ENCODE peak calls at places on chromosomes 7 and 10, in five cellular contexts. One of them, this sample, is unnamed.

GRCh38 chr10:72086466-72087391 is 1.6 kb downstream of the SPOCK2 start:
- DNase-seq in tibial nerve: no peak
- DNase-seq in CD8-positive, alpha-beta T cell: peak; percentile 86
- DNase-seq in suprapubic skin: no peak
- DNase-seq in GM23248: peak; percentile 13
- DNase-seq in this sample: no peak

GRCh38 chr10:97333601-97334369 is 744 bp downstream of the FRAT2 start:
- DNase-seq in tibial nerve: no peak
- DNase-seq in GM23248: peak; percentile 79
- DNase-seq in suprapubic skin: peak; percentile 80
- DNase-seq in CD8-positive, alpha-beta T cell: peak; percentile 21
- DNase-seq in this sample: no peak

GRCh38 chr10:17671307-17671706 is 27.4 kb downstream of the STAM start:
- DNase-seq in tibial nerve: no peak
- DNase-seq in GM23248: no peak
- DNase-seq in suprapubic skin: no peak
- DNase-seq in CD8-positive, alpha-beta T cell: no peak
- DNase-seq in this sample: no peak

GRCh38 chr10:133388973-133389818 is 4.8 kb upstream of the MTG1 start:
- DNase-seq in GM23248: no peak
- DNase-seq in suprapubic skin: peak; percentile 53
- DNase-seq in CD8-positive, alpha-beta T cell: peak; percentile 26
- DNase-seq in tibial nerve: no peak
- DNase-seq in this sample: no peak

GRCh38 chr10:106929291-106929925 is 235.1 kb downstream of the SORCS1 start:
- DNase-seq in CD8-positive, alpha-beta T cell: no peak
- DNase-seq in tibial nerve: no peak
- DNase-seq in suprapubic skin: no peak
- DNase-seq in GM23248: no peak
- DNase-seq in this sample: no peak

GRCh38 chr7:90758933-90759562 is 162.9 kb downstream of the CDK14 start:
- DNase-seq in tibial nerve: no peak
- DNase-seq in CD8-positive, alpha-beta T cell: no peak
- DNase-seq in GM23248: no peak
- DNase-seq in suprapubic skin: no peak
- DNase-seq in this sample: no peak

GRCh38 chr7:118041336-118041878 is 142.6 kb upstream of the LSM8 start:
- DNase-seq in GM23248: no peak
- DNase-seq in suprapubic skin: no peak
- DNase-seq in CD8-positive, alpha-beta T cell: no peak
- DNase-seq in tibial nerve: no peak
- DNase-seq in this sample: no peak

GRCh38 chr10:117884088-117884487 is 162.7 kb downstream of the RAB11FIP2 start:
- DNase-seq in GM23248: no peak
- DNase-seq in tibial nerve: no peak
- DNase-seq in CD8-positive, alpha-beta T cell: no peak
- DNase-seq in suprapubic skin: no peak
- DNase-seq in this sample: no peak

GRCh38 chr10:115921795-115922194 is 351.2 kb downstream of the GFRA1 start:
- DNase-seq in CD8-positive, alpha-beta T cell: no peak
- DNase-seq in GM23248: peak; percentile 96
- DNase-seq in tibial nerve: no peak
- DNase-seq in suprapubic skin: no peak
- DNase-seq in this sample: no peak

GRCh38 chr7:63038987-63039386 is 959.7 kb upstream of the ZNF722 start:
- DNase-seq in suprapubic skin: no peak
- DNase-seq in tibial nerve: no peak
- DNase-seq in GM23248: no peak
- DNase-seq in CD8-positive, alpha-beta T cell: no peak
- DNase-seq in this sample: no peak

GRCh38 chr7:63039882-63040281 is 958.8 kb upstream of the ZNF722 start:
- DNase-seq in GM23248: no peak
- DNase-seq in suprapubic skin: no peak
- DNase-seq in CD8-positive, alpha-beta T cell: no peak
- DNase-seq in tibial nerve: no peak
- DNase-seq in this sample: no peak

GRCh38 chr7:63041786-63042185 is 956.9 kb upstream of the ZNF722 start:
- DNase-seq in GM23248: no peak
- DNase-seq in suprapubic skin: no peak
- DNase-seq in CD8-positive, alpha-beta T cell: no peak
- DNase-seq in tibial nerve: no peak
- DNase-seq in this sample: no peak

GRCh38 chr7:63040966-63041610 is 957.6 kb upstream of the ZNF722 start:
- DNase-seq in CD8-positive, alpha-beta T cell: no peak
- DNase-seq in tibial nerve: no peak
- DNase-seq in GM23248: no peak
- DNase-seq in suprapubic skin: no peak
- DNase-seq in this sample: no peak

DNA sequence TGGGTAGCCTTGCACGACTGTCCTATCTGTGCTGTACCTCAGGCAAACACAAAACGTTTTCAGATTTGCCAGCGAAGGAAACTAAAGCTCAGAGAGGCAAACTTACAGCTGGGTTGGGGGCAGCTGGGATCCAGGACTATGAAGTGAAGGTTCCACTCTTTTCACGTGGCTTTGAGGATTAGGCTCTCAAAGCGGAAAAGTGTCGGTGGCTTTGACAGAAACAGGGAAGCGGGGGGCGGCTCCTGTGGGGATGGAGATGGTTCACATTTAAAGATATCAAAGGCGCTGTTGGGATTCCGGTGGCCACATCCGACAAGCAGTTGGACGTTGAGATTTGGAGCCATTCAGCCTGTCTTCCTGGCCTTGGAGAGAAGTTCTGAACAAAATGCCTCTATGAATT is 958.3 kb upstream of the ZNF722 start:
- DNase-seq in CD8-positive, alpha-beta T cell: no peak
- DNase-seq in suprapubic skin: no peak
- DNase-seq in GM23248: no peak
- DNase-seq in tibial nerve: no peak
- DNase-seq in this sample: no peak
- H3K9me3 ChIP-seq in CD8-positive, alpha-beta T cell: no peaks in the 10 kb centered on the region
- H3K9me3 ChIP-seq in suprapubic skin: peaks cover 40% of the 10 kb centered on the region
- H3K9me3 ChIP-seq in GM23248: no peaks in the 10 kb centered on the region
- H3K9me3 ChIP-seq in tibial nerve: no peaks in the 10 kb centered on the region
- H3K9me3 ChIP-seq in this sample: no peaks in the 10 kb centered on the region

DNA sequence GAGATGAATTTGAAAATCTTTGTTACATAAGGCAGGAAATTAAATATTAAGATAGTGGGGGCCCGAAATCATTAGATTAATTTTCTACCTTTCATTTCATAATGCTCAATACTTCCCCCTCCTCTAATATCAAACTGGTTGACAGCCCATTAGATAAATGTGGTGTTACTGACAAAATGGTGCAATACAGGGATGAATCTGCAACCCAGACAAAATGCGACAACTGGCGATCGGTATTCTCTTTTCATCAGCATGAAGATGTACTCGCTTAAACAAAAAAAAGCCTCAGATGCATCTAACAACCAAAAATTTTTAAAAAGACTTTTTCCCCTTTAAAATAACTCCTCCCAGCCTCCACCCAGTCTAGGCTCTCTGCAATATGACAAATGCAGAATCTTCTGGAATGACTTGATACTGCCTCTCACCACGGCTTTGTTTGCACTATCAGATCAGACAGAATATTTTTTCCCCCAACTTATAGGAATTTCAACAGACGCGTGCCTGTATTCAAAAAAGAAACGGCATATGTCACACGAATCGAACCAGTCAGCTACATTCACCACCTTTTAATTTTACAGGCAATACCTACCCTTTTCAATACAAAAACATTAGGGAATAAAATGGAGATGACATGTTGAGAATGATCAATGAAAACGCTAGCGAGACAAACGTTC is 1.3 kb downstream of the YWHAG start:
- DNase-seq in GM23248: peak; percentile 50
- DNase-seq in tibial nerve: no peak
- DNase-seq in suprapubic skin: no peak
- DNase-seq in CD8-positive, alpha-beta T cell: no peak
- DNase-seq in this sample: no peak
- H3K36me3 ChIP-seq in GM23248: peaks cover 29% of the 10 kb centered on the region
- H3K36me3 ChIP-seq in tibial nerve: no peaks in the 10 kb centered on the region
- H3K36me3 ChIP-seq in suprapubic skin: no peaks in the 10 kb centered on the region
- H3K36me3 ChIP-seq in CD8-positive, alpha-beta T cell: peaks cover 3% of the 10 kb centered on the region
- H3K36me3 ChIP-seq in this sample: peaks cover 54% of the 10 kb centered on the region

DNA sequence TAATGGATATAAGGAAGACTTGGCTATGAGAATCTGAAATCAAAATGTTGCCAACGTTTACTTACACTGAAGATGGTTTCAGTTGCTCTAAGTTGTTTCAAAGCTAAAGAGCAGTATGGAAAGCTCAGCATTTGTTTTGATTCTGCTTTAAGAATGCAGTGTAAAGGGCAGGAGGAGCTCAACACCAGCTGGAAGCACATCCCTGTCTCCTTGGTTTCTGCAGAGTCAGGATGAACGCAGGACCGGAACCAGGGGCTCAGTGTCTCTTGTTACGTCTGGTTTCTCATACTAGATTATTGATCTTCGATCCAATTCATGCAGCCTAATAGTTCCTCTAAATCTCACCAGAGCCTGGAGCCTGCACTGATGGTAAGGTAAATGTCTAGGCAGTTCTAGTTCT is 24.1 kb downstream of the ZRANB1 start:
- DNase-seq in tibial nerve: no peak
- DNase-seq in CD8-positive, alpha-beta T cell: no peak
- DNase-seq in GM23248: no peak
- DNase-seq in suprapubic skin: no peak
- DNase-seq in this sample: no peak
- H3K4me3 ChIP-seq in tibial nerve: no peak overlapping the region
- H3K4me3 ChIP-seq in CD8-positive, alpha-beta T cell: no peak overlapping the region
- H3K4me3 ChIP-seq in GM23248: no peak overlapping the region
- H3K4me3 ChIP-seq in suprapubic skin: no peak overlapping the region
- H3K4me3 ChIP-seq in this sample: no peak overlapping the region

GRCh38 chr7:113140956-113141355 is 22.6 kb upstream of the SMIM30 start:
- DNase-seq in tibial nerve: no peak
- DNase-seq in CD8-positive, alpha-beta T cell: no peak
- DNase-seq in suprapubic skin: no peak
- DNase-seq in GM23248: no peak
- DNase-seq in this sample: no peak

GRCh38 chr7:113131367-113131766 is 13.0 kb upstream of the SMIM30 start:
- DNase-seq in GM23248: no peak
- DNase-seq in CD8-positive, alpha-beta T cell: no peak
- DNase-seq in suprapubic skin: no peak
- DNase-seq in tibial nerve: no peak
- DNase-seq in this sample: no peak

GRCh38 chr7:113134025-113134424 is 15.7 kb upstream of the SMIM30 start:
- DNase-seq in suprapubic skin: no peak
- DNase-seq in CD8-positive, alpha-beta T cell: no peak
- DNase-seq in tibial nerve: no peak
- DNase-seq in GM23248: peak; percentile 12
- DNase-seq in this sample: no peak

GRCh38 chr7:113142385-113143119 is 24.2 kb upstream of the SMIM30 start:
- DNase-seq in CD8-positive, alpha-beta T cell: no peak
- DNase-seq in tibial nerve: no peak
- DNase-seq in GM23248: no peak
- DNase-seq in suprapubic skin: no peak
- DNase-seq in this sample: peak; percentile 28

DNA sequence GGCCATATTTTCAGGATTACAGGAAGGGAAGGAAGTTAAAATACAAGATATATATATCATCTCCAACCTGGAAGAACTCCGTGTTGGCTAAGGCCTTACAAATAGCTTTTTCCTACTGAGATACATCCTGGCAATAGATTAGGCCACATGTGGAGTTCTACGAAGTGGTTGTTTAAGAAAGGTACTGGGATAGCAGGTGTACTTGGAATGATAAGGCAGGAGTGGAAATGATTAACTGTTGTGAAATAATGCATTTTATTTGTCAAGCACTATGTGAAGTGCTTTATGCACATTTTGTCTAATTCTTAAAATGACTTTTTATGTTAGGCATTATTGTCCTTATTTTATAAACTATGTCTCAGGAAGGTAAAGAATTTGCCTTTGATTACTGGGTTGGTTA is 18.9 kb upstream of the SMIM30 start:
- DNase-seq in suprapubic skin: no peak
- DNase-seq in CD8-positive, alpha-beta T cell: no peak
- DNase-seq in tibial nerve: no peak
- DNase-seq in GM23248: no peak
- DNase-seq in this sample: no peak
- H3K9me3 ChIP-seq in suprapubic skin: no peaks in the 10 kb centered on the region
- H3K9me3 ChIP-seq in CD8-positive, alpha-beta T cell: no peaks in the 10 kb centered on the region
- H3K9me3 ChIP-seq in tibial nerve: no peaks in the 10 kb centered on the region
- H3K9me3 ChIP-seq in GM23248: no peaks in the 10 kb centered on the region
- H3K9me3 ChIP-seq in this sample: no peaks in the 10 kb centered on the region

GRCh38 chr10:89637108-89637507 is 7.9 kb downstream of the PANK1 start:
- DNase-seq in CD8-positive, alpha-beta T cell: no peak
- DNase-seq in tibial nerve: no peak
- DNase-seq in suprapubic skin: no peak
- DNase-seq in GM23248: no peak
- DNase-seq in this sample: no peak
- H3K36me3 ChIP-seq in CD8-positive, alpha-beta T cell: no peaks in the 10 kb centered on the region
- H3K36me3 ChIP-seq in tibial nerve: no peaks in the 10 kb centered on the region
- H3K36me3 ChIP-seq in suprapubic skin: no peaks in the 10 kb centered on the region
- H3K36me3 ChIP-seq in GM23248: no peaks in the 10 kb centered on the region
- H3K36me3 ChIP-seq in this sample: no peaks in the 10 kb centered on the region

GRCh38 chr10:22634606-22635467 is 79.5 kb downstream of the PIP4K2A start:
- DNase-seq in suprapubic skin: no peak
- DNase-seq in CD8-positive, alpha-beta T cell: no peak
- DNase-seq in GM23248: no peak
- DNase-seq in tibial nerve: no peak
- DNase-seq in this sample: no peak

GRCh38 chr10:22637491-22637890 is 76.9 kb downstream of the PIP4K2A start:
- DNase-seq in CD8-positive, alpha-beta T cell: no peak
- DNase-seq in GM23248: no peak
- DNase-seq in suprapubic skin: no peak
- DNase-seq in tibial nerve: no peak
- DNase-seq in this sample: no peak

GRCh38 chr10:22634093-22634492 is 80.3 kb downstream of the PIP4K2A start:
- DNase-seq in tibial nerve: no peak
- DNase-seq in CD8-positive, alpha-beta T cell: no peak
- DNase-seq in GM23248: no peak
- DNase-seq in suprapubic skin: no peak
- DNase-seq in this sample: no peak

GRCh38 chr10:22633528-22633927 is 80.8 kb downstream of the PIP4K2A start:
- DNase-seq in GM23248: no peak
- DNase-seq in suprapubic skin: no peak
- DNase-seq in CD8-positive, alpha-beta T cell: no peak
- DNase-seq in tibial nerve: no peak
- DNase-seq in this sample: no peak

GRCh38 chr10:22635650-22636049 is 78.7 kb downstream of the PIP4K2A start:
- DNase-seq in GM23248: no peak
- DNase-seq in CD8-positive, alpha-beta T cell: no peak
- DNase-seq in suprapubic skin: no peak
- DNase-seq in tibial nerve: no peak
- DNase-seq in this sample: no peak
- H3K4me3 ChIP-seq in GM23248: no peak overlapping the region
- H3K4me3 ChIP-seq in CD8-positive, alpha-beta T cell: no peak overlapping the region
- H3K4me3 ChIP-seq in suprapubic skin: no peak overlapping the region
- H3K4me3 ChIP-seq in tibial nerve: no peak overlapping the region
- H3K4me3 ChIP-seq in this sample: no peak overlapping the region

DNA sequence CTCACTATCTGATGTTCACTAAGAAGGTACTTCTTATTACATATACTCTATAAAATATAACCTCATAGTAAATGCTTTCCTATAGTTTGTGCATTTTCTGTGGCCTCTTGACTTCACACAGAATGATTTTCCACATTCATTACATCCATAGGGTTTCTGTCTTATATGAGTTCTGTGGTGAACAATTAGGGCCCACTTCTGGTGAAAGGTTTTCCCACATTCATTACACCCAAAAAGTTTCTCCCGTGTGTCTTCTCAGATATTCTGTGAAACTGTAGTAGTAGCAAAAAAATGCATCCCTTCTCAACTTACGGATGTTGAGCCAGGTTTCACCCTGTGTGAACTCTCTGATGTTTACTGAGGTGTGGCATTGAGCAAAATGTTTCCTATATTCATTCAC is 119.3 kb downstream of the ZNF33B start:
- DNase-seq in tibial nerve: no peak
- DNase-seq in CD8-positive, alpha-beta T cell: no peak
- DNase-seq in GM23248: no peak
- DNase-seq in suprapubic skin: no peak
- DNase-seq in this sample: no peak
- H3K9me3 ChIP-seq in tibial nerve: peaks cover 6% of the 10 kb centered on the region
- H3K9me3 ChIP-seq in CD8-positive, alpha-beta T cell: peaks cover 83% of the 10 kb centered on the region
- H3K9me3 ChIP-seq in GM23248: peaks cover 15% of the 10 kb centered on the region
- H3K9me3 ChIP-seq in suprapubic skin: peaks cover 94% of the 10 kb centered on the region
- H3K9me3 ChIP-seq in this sample: no peaks in the 10 kb centered on the region

This sample was measured in SK-N-MC.